ENCODE peak calls at places on chromosomes 4 and X, in nine cellular contexts. H is NB4; W is K562; U is NCI-H748 treated with DMSO at 0.1 percent for 48 hours; R is endothelial cell; I is pons; Y is head of caudate nucleus; Q is NCI-H1048; L is stimulated activated CD4-positive, alpha-beta T cell treated with anti-CD3 and anti-CD28 coated beads, TNF-alpha, amount 100 ng/mL, for 48 hours. O is an unnamed sample.
A peak's percentile ranks its signal among the peaks of the same experiment; 100 is the strongest.

GRCh38 chr4:163085085-163085484 is 81.6 kb downstream of the NAF1 start:
- DNase-seq in H (peak; percentile 25), W (no peak), U (no peak), R (no peak), I (no peak), Y (no peak), Q (no peak), L (no peak), O (no peak)

GRCh38 chrX:106484233-106484632 is 127.5 kb upstream of the RADX start:
- DNase-seq in H (no peak), W (no peak), U (no peak), R (no peak), I (no peak), Y (no peak), Q (no peak), L (no peak), O (no peak)

GRCh38 chr4:149781150-149781549 is 34.5 kb downstream of the IQCM start:
- DNase-seq in H (peak; percentile 6), W (no peak), U (no peak), R (no peak), I (no peak), Y (no peak), Q (no peak), L (no peak), O (peak; percentile 26)

GRCh38 chr4:100306018-100306417 is 115.8 kb upstream of the DDIT4L start:
- DNase-seq in H (no peak), W (no peak), U (no peak), R (no peak), I (no peak), Y (no peak), Q (no peak), L (no peak), O (no peak)

GRCh38 chrX:17521871-17522693 is 147.1 kb downstream of the NHS start:
- DNase-seq in H (no peak), W (peak; percentile 8), U (no peak), R (peak; percentile 6), I (no peak), Y (no peak), Q (no peak), L (no peak), O (peak; percentile 67)

GRCh38 chrX:39653656-39654055 is 444.1 kb downstream of the BCOR start:
- DNase-seq in H (no peak), W (no peak), U (no peak), R (no peak), I (peak; percentile 94), Y (peak; percentile 68), Q (peak; percentile 1), L (no peak), O (no peak)

GRCh38 chrX:154714925-154715324 is 36.0 kb downstream of the GAB3 start:
- DNase-seq in H (peak; percentile 71), W (peak; percentile 62), U (peak; percentile 18), R (peak; percentile 50), I (peak; percentile 58), Y (peak; percentile 68), Q (no peak), L (no peak), O (peak; percentile 45)

GRCh38 chr4:177566691-177567090 is 124.5 kb upstream of the AGA start:
- DNase-seq in H (no peak), W (no peak), U (no peak), R (no peak), I (no peak), Y (no peak), Q (no peak), L (no peak), O (no peak)

GRCh38 chr4:7978907-7979651 is 39.4 kb upstream of the AFAP1 start:
- DNase-seq in H (no peak), W (no peak), U (no peak), R (no peak), I (no peak), Y (peak; percentile 38), Q (no peak), L (no peak), O (no peak)

GRCh38 chr4:77821775-77822174 is 2.6 kb upstream of the CNOT6L start:
- DNase-seq in H (peak; percentile 3), W (no peak), U (no peak), R (no peak), I (no peak), Y (no peak), Q (no peak), L (no peak), O (no peak)

GRCh38 chrX:96729053-96729452 is 44.4 kb downstream of the DIAPH2 start:
- DNase-seq in H (no peak), W (no peak), U (no peak), R (no peak), I (no peak), Y (no peak), Q (no peak), L (no peak), O (no peak)

GRCh38 chr4:56086073-56086521 is 137.4 kb downstream of the CEP135 start:
- DNase-seq in H (peak; percentile 69), W (no peak), U (peak; percentile 2), R (no peak), I (no peak), Y (no peak), Q (no peak), L (no peak), O (no peak)

GRCh38 chrX:154530286-154530685 is 14.3 kb upstream of the FAM3A start:
- DNase-seq in H (no peak), W (no peak), U (no peak), R (no peak), I (no peak), Y (no peak), Q (no peak), L (no peak), O (peak; percentile 49)

GRCh38 chr4:153126137-153126536 is 78.1 kb upstream of the TRIM2 start:
- DNase-seq in H (no peak), W (no peak), U (no peak), R (no peak), I (no peak), Y (no peak), Q (no peak), L (no peak), O (no peak)

GRCh38 chr4:90495211-90495610 is 368.0 kb downstream of the CCSER1 start:
- DNase-seq in H (no peak), W (no peak), U (no peak), R (no peak), I (no peak), Y (no peak), Q (no peak), L (no peak), O (no peak)

GRCh38 chr4:3257691-3258482 is 8.9 kb downstream of the MSANTD1 start:
- DNase-seq in H (no peak), W (no peak), U (no peak), R (no peak), I (no peak), Y (no peak), Q (no peak), L (no peak), O (no peak)

GRCh38 chr4:139131209-139131870 is 45.7 kb downstream of the ELF2 start:
- DNase-seq in H (no peak), W (no peak), U (no peak), R (no peak), I (no peak), Y (no peak), Q (no peak), L (no peak), O (no peak)

GRCh38 chrX:71542411-71542810 is 9.5 kb downstream of the OGT start:
- DNase-seq in H (peak; percentile 39), W (no peak), U (no peak), R (no peak), I (no peak), Y (no peak), Q (no peak), L (no peak), O (no peak)

GRCh38 chr4:123606946-123607542 is 210.4 kb downstream of the SPRY1 start:
- DNase-seq in H (peak; percentile 87), W (no peak), U (no peak), R (no peak), I (peak; percentile 80), Y (no peak), Q (no peak), L (no peak), O (no peak)

GRCh38 chr4:171157462-171158082 is 655.6 kb upstream of the GALNTL6 start:
- DNase-seq in H (no peak), W (no peak), U (no peak), R (no peak), I (no peak), Y (no peak), Q (no peak), L (no peak), O (no peak)

GRCh38 chr4:164169591-164169990 is 584.3 kb upstream of the SMIM31 start:
- DNase-seq in H (no peak), W (no peak), U (no peak), R (no peak), I (no peak), Y (no peak), Q (no peak), L (no peak), O (no peak)

GRCh38 chrX:42948723-42949122 is 170.8 kb upstream of the PPP1R2C start:
- DNase-seq in H (no peak), W (no peak), U (no peak), R (no peak), I (no peak), Y (no peak), Q (no peak), L (no peak), O (no peak)

GRCh38 chr4:30828290-30828926 is 108.2 kb downstream of the PCDH7 start:
- DNase-seq in H (no peak), W (no peak), U (no peak), R (no peak), I (no peak), Y (no peak), Q (no peak), L (no peak), O (no peak)